ENCODE peak calls at places on chromosomes 4 and X, in six cellular contexts. I is foreskin keratinocyte, M is GM23338, T is tibial nerve, L is IMR-90, B is SK-N-SH. W is an unnamed sample.

GRCh38 chr4:20622701-20623100 is 77.6 kb upstream of the PACRGL start:
- DNase-seq in M (no peak), L (no peak), T (no peak), B (no peak), I (no peak), W (no peak)

GRCh38 chr4:1040344-1041146 is 29.1 kb downstream of the FGFRL1 start:
- DNase-seq in L (no peak), I (no peak), B (no peak), M (no peak), T (no peak), W (no peak)

GRCh38 chr4:163598489-163598888 is 104.0 kb downstream of the TMA16 start:
- DNase-seq in L (no peak), M (no peak), I (no peak), T (no peak), B (no peak), W (no peak)

GRCh38 chr4:107806196-107806595 is 18.5 kb upstream of the SGMS2 start:
- DNase-seq in T (no peak), I (no peak), M (no peak), B (no peak), L (no peak), W (no peak)

GRCh38 chrX:154799554-154800348 is 5.5 kb downstream of the MPP1 start:
- DNase-seq in M (no peak), B (no peak), L (peak; percentile 35), I (no peak), T (no peak), W (no peak)

GRCh38 chrX:11509786-11510185 is 155.9 kb downstream of the ARHGAP6 start:
- DNase-seq in B (no peak), T (no peak), M (no peak), I (no peak), L (peak; percentile 76), W (no peak)

GRCh38 chr4:83262682-83263081 is 21.9 kb downstream of the COQ2 start:
- DNase-seq in B (no peak), I (no peak), L (no peak), T (no peak), M (no peak), W (no peak)

GRCh38 chr4:107631568-107631967 is 88.5 kb downstream of the PAPSS1 start:
- DNase-seq in B (no peak), T (no peak), L (no peak), I (no peak), M (no peak), W (no peak)

GRCh38 chrX:133926099-133926498 is 59.3 kb downstream of the GPC3 start:
- DNase-seq in B (no peak), M (peak; percentile 10), L (no peak), T (no peak), I (no peak), W (no peak)

GRCh38 chr4:186946682-186947294 is 223.1 kb upstream of the FAT1 start:
- DNase-seq in B (peak; percentile 46), L (peak; percentile 34), I (no peak), M (peak; percentile 73), T (no peak), W (no peak)

GRCh38 chrX:130118941-130119640 is 8.8 kb upstream of the ELF4 start:
- DNase-seq in B (no peak), T (no peak), I (no peak), L (peak; percentile 72), M (no peak), W (no peak)

GRCh38 chr4:140807491-140808257 is 51.5 kb upstream of the TBC1D9 start:
- DNase-seq in M (no peak), B (no peak), I (no peak), T (no peak), L (peak; percentile 89), W (no peak)

GRCh38 chrX:9656277-9656676 is 109.4 kb downstream of the GPR143 start:
- DNase-seq in L (peak; percentile 31), B (no peak), T (no peak), M (no peak), I (no peak), W (no peak)

GRCh38 chrX:133859860-133860259 is 125.5 kb downstream of the GPC3 start:
- DNase-seq in I (peak; percentile 1), T (no peak), L (peak; percentile 55), M (no peak), B (no peak), W (no peak)

GRCh38 chr4:45931151-45931550 is 192.7 kb downstream of the GABRG1 start:
- DNase-seq in T (no peak), I (no peak), L (no peak), B (no peak), M (no peak), W (no peak)

GRCh38 chrX:48617542-48618340 is 20.4 kb downstream of the WDR13 start:
- DNase-seq in B (no peak), I (no peak), L (no peak), T (no peak), M (no peak), W (no peak)

GRCh38 chrX:71301195-71301924 is at the start of gene ITGB1BP2:
- DNase-seq in I (no peak), B (no peak), T (no peak), L (peak; percentile 57), M (peak; percentile 34), W (no peak)

DNA sequence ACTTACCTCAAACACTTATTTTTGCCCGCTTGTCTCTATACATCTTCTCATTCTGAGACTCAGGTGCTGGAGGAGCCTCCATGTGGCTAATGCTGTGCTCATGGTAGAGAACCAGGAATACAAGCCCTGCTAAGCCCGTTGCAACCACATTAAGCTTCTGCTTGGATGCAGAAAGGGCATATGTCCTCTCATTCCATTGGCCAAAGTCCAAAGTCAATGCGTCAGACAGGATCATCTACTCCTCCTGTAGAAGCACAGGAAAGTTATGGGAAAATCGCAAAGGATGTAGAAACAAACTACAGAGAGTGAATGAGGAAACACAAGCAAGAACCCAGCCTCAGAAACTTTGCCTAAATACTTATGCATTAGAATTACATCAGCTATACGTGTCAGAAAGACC is 124.5 kb upstream of the AGA start:
- DNase-seq in I (no peak), M (no peak), T (no peak), L (no peak), B (no peak), W (no peak)
- H3K27ac ChIP-seq in I (no peak overlapping the region), M (no peak overlapping the region), T (no peak overlapping the region), L (no peak overlapping the region), B (no peak overlapping the region), W (no peak overlapping the region)

GRCh38 chr4:173521474-173522159 is 8.4 kb downstream of the HAND2 start:
- DNase-seq in B (peak; percentile 64), M (peak; percentile 35), L (no peak), I (no peak), T (no peak), W (no peak)

GRCh38 chr4:173522874-173523395 is 7.1 kb downstream of the HAND2 start:
- DNase-seq in M (no peak), I (no peak), T (no peak), L (no peak), B (no peak), W (no peak)

GRCh38 chr4:173519130-173520101 is 10.6 kb downstream of the HAND2 start:
- DNase-seq in M (peak; percentile 45), I (no peak), L (no peak), B (peak; percentile 75), T (no peak), W (no peak)

GRCh38 chr4:173522160-173522873 is 7.7 kb downstream of the HAND2 start:
- DNase-seq in M (peak; percentile 81), B (peak; percentile 73), I (no peak), T (peak; percentile 76), L (peak; percentile 85), W (no peak)

GRCh38 chr4:173520921-173521473 is 9.0 kb downstream of the HAND2 start:
- DNase-seq in L (no peak), M (no peak), I (no peak), B (peak; percentile 65), T (no peak), W (no peak)
- H3K27ac ChIP-seq in L (no peak overlapping the region), M (no peak overlapping the region), I (no peak overlapping the region), B (peak overlapping the region; percentile 99), T (no peak overlapping the region), W (no peak overlapping the region)

DNA sequence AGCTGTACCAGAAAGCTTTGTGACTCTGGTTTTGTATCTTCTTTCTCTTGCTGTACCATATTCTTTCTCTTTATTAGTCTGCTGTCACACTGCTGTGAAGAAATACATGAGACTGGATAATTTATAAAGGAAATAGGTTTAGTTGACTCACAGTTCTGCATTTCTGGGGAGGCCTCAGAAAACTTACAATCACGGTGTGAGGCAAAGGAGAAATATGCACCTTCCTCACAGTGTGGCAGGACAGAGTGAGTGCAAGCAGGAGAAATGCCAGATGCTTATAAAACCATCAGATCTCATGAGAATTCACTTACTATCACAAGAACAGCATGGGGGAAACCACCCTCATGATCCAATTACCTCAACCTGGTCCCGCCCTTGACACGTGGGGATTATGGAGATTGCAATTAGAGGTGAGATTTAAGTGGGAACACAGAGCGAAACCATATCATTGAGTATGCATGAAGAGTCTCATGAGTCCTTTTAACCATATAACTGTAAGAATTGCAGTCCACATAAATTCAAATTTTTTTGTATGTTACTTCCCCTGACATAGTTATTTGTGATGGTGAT is 67.4 kb upstream of the INPP4B start:
- DNase-seq in L (peak; percentile 41), I (no peak), M (no peak), T (no peak), B (no peak), W (no peak)
- H3K27ac ChIP-seq in L (no peak overlapping the region), I (no peak overlapping the region), M (no peak overlapping the region), T (no peak overlapping the region), B (no peak overlapping the region), W (no peak overlapping the region)

GRCh38 chr4:176793060-176793605 is 411 bp upstream of the VEGFC start:
- DNase-seq in L (no peak), B (no peak), M (peak; percentile 30), I (no peak), T (no peak), W (no peak)
- H3K27ac ChIP-seq in L (peak overlapping the region; percentile 86), B (peak overlapping the region; percentile 91), M (no peak overlapping the region), I (peak overlapping the region; percentile 64), T (no peak overlapping the region), W (no peak overlapping the region)

W was measured in CD8-positive, alpha-beta memory T cell.